ENCODE peak calls at places on chromosome 17, in eight cellular contexts. One of them, this sample, is unnamed.

GRCh38 chr17:48016112-48016511 is 21.5 kb downstream of the COPZ2 start:
- DNase-seq in naive thymus-derived CD8-positive, alpha-beta T cell: no peak
- DNase-seq in activated T-helper 9 cell treated with anti-CD3 and anti-CD28 coated beads, Interleukin-2, amount 50 U/mL, for 16 hours: no peak
- DNase-seq in heart right ventricle: no peak
- DNase-seq in GM10248: no peak
- DNase-seq in tibial artery: no peak
- DNase-seq in hippocampal formation: no peak
- DNase-seq in cardiac fibroblast: peak
- DNase-seq in this sample: no peak

GRCh38 chr17:3835410-3836229 is 10.4 kb downstream of the NCBP3 start:
- DNase-seq in naive thymus-derived CD8-positive, alpha-beta T cell: no peak
- DNase-seq in activated T-helper 9 cell treated with anti-CD3 and anti-CD28 coated beads, Interleukin-2, amount 50 U/mL, for 16 hours: no peak
- DNase-seq in heart right ventricle: no peak
- DNase-seq in GM10248: no peak
- DNase-seq in tibial artery: no peak
- DNase-seq in hippocampal formation: no peak
- DNase-seq in cardiac fibroblast: no peak
- DNase-seq in this sample: no peak

GRCh38 chr17:1455748-1456599 is at the start of gene CRK:
- DNase-seq in naive thymus-derived CD8-positive, alpha-beta T cell: peak
- DNase-seq in activated T-helper 9 cell treated with anti-CD3 and anti-CD28 coated beads, Interleukin-2, amount 50 U/mL, for 16 hours: peak
- DNase-seq in heart right ventricle: peak
- DNase-seq in GM10248: peak
- DNase-seq in tibial artery: peak
- DNase-seq in hippocampal formation: peak
- DNase-seq in cardiac fibroblast: peak
- DNase-seq in this sample: peak

GRCh38 chr17:29038511-29039300 is 4.2 kb upstream of the PIPOX start:
- DNase-seq in naive thymus-derived CD8-positive, alpha-beta T cell: no peak
- DNase-seq in activated T-helper 9 cell treated with anti-CD3 and anti-CD28 coated beads, Interleukin-2, amount 50 U/mL, for 16 hours: no peak
- DNase-seq in heart right ventricle: no peak
- DNase-seq in GM10248: no peak
- DNase-seq in tibial artery: no peak
- DNase-seq in hippocampal formation: no peak
- DNase-seq in cardiac fibroblast: no peak
- DNase-seq in this sample: peak

GRCh38 chr17:17739388-17740066 is 58.3 kb downstream of the RAI1 start:
- DNase-seq in naive thymus-derived CD8-positive, alpha-beta T cell: no peak
- DNase-seq in activated T-helper 9 cell treated with anti-CD3 and anti-CD28 coated beads, Interleukin-2, amount 50 U/mL, for 16 hours: no peak
- DNase-seq in heart right ventricle: no peak
- DNase-seq in GM10248: no peak
- DNase-seq in tibial artery: no peak
- DNase-seq in hippocampal formation: peak
- DNase-seq in cardiac fibroblast: peak
- DNase-seq in this sample: peak

GRCh38 chr17:61731330-61731729 is 132.0 kb downstream of the BRIP1 start:
- DNase-seq in naive thymus-derived CD8-positive, alpha-beta T cell: no peak
- DNase-seq in activated T-helper 9 cell treated with anti-CD3 and anti-CD28 coated beads, Interleukin-2, amount 50 U/mL, for 16 hours: no peak
- DNase-seq in heart right ventricle: no peak
- DNase-seq in GM10248: no peak
- DNase-seq in tibial artery: no peak
- DNase-seq in hippocampal formation: no peak
- DNase-seq in cardiac fibroblast: no peak
- DNase-seq in this sample: no peak

GRCh38 chr17:73841431-73842060 is 197.3 kb upstream of the SDK2 start:
- DNase-seq in naive thymus-derived CD8-positive, alpha-beta T cell: no peak
- DNase-seq in activated T-helper 9 cell treated with anti-CD3 and anti-CD28 coated beads, Interleukin-2, amount 50 U/mL, for 16 hours: no peak
- DNase-seq in heart right ventricle: no peak
- DNase-seq in GM10248: no peak
- DNase-seq in tibial artery: no peak
- DNase-seq in hippocampal formation: no peak
- DNase-seq in cardiac fibroblast: peak
- DNase-seq in this sample: peak

GRCh38 chr17:14158707-14159106 is 78.0 kb downstream of the CDRT15 start:
- DNase-seq in naive thymus-derived CD8-positive, alpha-beta T cell: no peak
- DNase-seq in activated T-helper 9 cell treated with anti-CD3 and anti-CD28 coated beads, Interleukin-2, amount 50 U/mL, for 16 hours: no peak
- DNase-seq in heart right ventricle: no peak
- DNase-seq in GM10248: no peak
- DNase-seq in tibial artery: no peak
- DNase-seq in hippocampal formation: no peak
- DNase-seq in cardiac fibroblast: no peak
- DNase-seq in this sample: no peak

GRCh38 chr17:68580236-68580903 is 20.8 kb downstream of the FAM20A start:
- DNase-seq in naive thymus-derived CD8-positive, alpha-beta T cell: no peak
- DNase-seq in activated T-helper 9 cell treated with anti-CD3 and anti-CD28 coated beads, Interleukin-2, amount 50 U/mL, for 16 hours: no peak
- DNase-seq in heart right ventricle: no peak
- DNase-seq in GM10248: no peak
- DNase-seq in tibial artery: no peak
- DNase-seq in hippocampal formation: no peak
- DNase-seq in cardiac fibroblast: peak
- DNase-seq in this sample: no peak

GRCh38 chr17:76635659-76636360 is 7.7 kb downstream of the ST6GALNAC1 start:
- DNase-seq in naive thymus-derived CD8-positive, alpha-beta T cell: no peak
- DNase-seq in activated T-helper 9 cell treated with anti-CD3 and anti-CD28 coated beads, Interleukin-2, amount 50 U/mL, for 16 hours: no peak
- DNase-seq in heart right ventricle: no peak
- DNase-seq in GM10248: no peak
- DNase-seq in tibial artery: no peak
- DNase-seq in hippocampal formation: no peak
- DNase-seq in cardiac fibroblast: peak
- DNase-seq in this sample: no peak

GRCh38 chr17:18102640-18103039 is 5.9 kb upstream of the MYO15A start:
- DNase-seq in naive thymus-derived CD8-positive, alpha-beta T cell: no peak
- DNase-seq in activated T-helper 9 cell treated with anti-CD3 and anti-CD28 coated beads, Interleukin-2, amount 50 U/mL, for 16 hours: no peak
- DNase-seq in heart right ventricle: no peak
- DNase-seq in GM10248: no peak
- DNase-seq in tibial artery: no peak
- DNase-seq in hippocampal formation: no peak
- DNase-seq in cardiac fibroblast: no peak
- DNase-seq in this sample: no peak

GRCh38 chr17:1484586-1485310 is 7.7 kb downstream of the MYO1C start:
- DNase-seq in naive thymus-derived CD8-positive, alpha-beta T cell: peak
- DNase-seq in activated T-helper 9 cell treated with anti-CD3 and anti-CD28 coated beads, Interleukin-2, amount 50 U/mL, for 16 hours: peak
- DNase-seq in heart right ventricle: peak
- DNase-seq in GM10248: peak
- DNase-seq in tibial artery: peak
- DNase-seq in hippocampal formation: no peak
- DNase-seq in cardiac fibroblast: peak
- DNase-seq in this sample: peak

GRCh38 chr17:4142107-4142900 is 526 bp downstream of the ZZEF1 start:
- DNase-seq in naive thymus-derived CD8-positive, alpha-beta T cell: peak
- DNase-seq in activated T-helper 9 cell treated with anti-CD3 and anti-CD28 coated beads, Interleukin-2, amount 50 U/mL, for 16 hours: peak
- DNase-seq in heart right ventricle: peak
- DNase-seq in GM10248: peak
- DNase-seq in tibial artery: peak
- DNase-seq in hippocampal formation: no peak
- DNase-seq in cardiac fibroblast: peak
- DNase-seq in this sample: no peak

GRCh38 chr17:40556884-40557414 is 8.3 kb downstream of the CCR7 start:
- DNase-seq in naive thymus-derived CD8-positive, alpha-beta T cell: no peak
- DNase-seq in activated T-helper 9 cell treated with anti-CD3 and anti-CD28 coated beads, Interleukin-2, amount 50 U/mL, for 16 hours: no peak
- DNase-seq in heart right ventricle: no peak
- DNase-seq in GM10248: no peak
- DNase-seq in tibial artery: peak
- DNase-seq in hippocampal formation: no peak
- DNase-seq in cardiac fibroblast: no peak
- DNase-seq in this sample: no peak

GRCh38 chr17:73532441-73532901 is 111.8 kb downstream of the SDK2 start:
- DNase-seq in naive thymus-derived CD8-positive, alpha-beta T cell: no peak
- DNase-seq in activated T-helper 9 cell treated with anti-CD3 and anti-CD28 coated beads, Interleukin-2, amount 50 U/mL, for 16 hours: no peak
- DNase-seq in heart right ventricle: no peak
- DNase-seq in GM10248: no peak
- DNase-seq in tibial artery: no peak
- DNase-seq in hippocampal formation: no peak
- DNase-seq in cardiac fibroblast: no peak
- DNase-seq in this sample: no peak

GRCh38 chr17:42421479-42422332 is 1.4 kb downstream of the CAVIN1 start:
- DNase-seq in naive thymus-derived CD8-positive, alpha-beta T cell: no peak
- DNase-seq in activated T-helper 9 cell treated with anti-CD3 and anti-CD28 coated beads, Interleukin-2, amount 50 U/mL, for 16 hours: no peak
- DNase-seq in heart right ventricle: peak
- DNase-seq in GM10248: no peak
- DNase-seq in tibial artery: peak
- DNase-seq in hippocampal formation: no peak
- DNase-seq in cardiac fibroblast: peak
- DNase-seq in this sample: no peak

GRCh38 chr17:60139438-60140285 is 10.1 kb upstream of the CA4 start:
- DNase-seq in naive thymus-derived CD8-positive, alpha-beta T cell: peak
- DNase-seq in activated T-helper 9 cell treated with anti-CD3 and anti-CD28 coated beads, Interleukin-2, amount 50 U/mL, for 16 hours: peak
- DNase-seq in heart right ventricle: peak
- DNase-seq in GM10248: peak
- DNase-seq in tibial artery: no peak
- DNase-seq in hippocampal formation: peak
- DNase-seq in cardiac fibroblast: peak
- DNase-seq in this sample: no peak

GRCh38 chr17:491086-492014 is 138.7 kb upstream of the RPH3AL start:
- DNase-seq in naive thymus-derived CD8-positive, alpha-beta T cell: peak
- DNase-seq in activated T-helper 9 cell treated with anti-CD3 and anti-CD28 coated beads, Interleukin-2, amount 50 U/mL, for 16 hours: no peak
- DNase-seq in heart right ventricle: peak
- DNase-seq in GM10248: peak
- DNase-seq in tibial artery: no peak
- DNase-seq in hippocampal formation: no peak
- DNase-seq in cardiac fibroblast: peak
- DNase-seq in this sample: no peak

GRCh38 chr17:171871-172270 is 9.6 kb downstream of the DOC2B start:
- DNase-seq in naive thymus-derived CD8-positive, alpha-beta T cell: no peak
- DNase-seq in activated T-helper 9 cell treated with anti-CD3 and anti-CD28 coated beads, Interleukin-2, amount 50 U/mL, for 16 hours: no peak
- DNase-seq in heart right ventricle: no peak
- DNase-seq in GM10248: no peak
- DNase-seq in tibial artery: no peak
- DNase-seq in hippocampal formation: no peak
- DNase-seq in cardiac fibroblast: no peak
- DNase-seq in this sample: no peak

GRCh38 chr17:14737984-14738651 is 437.2 kb downstream of the HS3ST3B1 start:
- DNase-seq in naive thymus-derived CD8-positive, alpha-beta T cell: no peak
- DNase-seq in activated T-helper 9 cell treated with anti-CD3 and anti-CD28 coated beads, Interleukin-2, amount 50 U/mL, for 16 hours: no peak
- DNase-seq in heart right ventricle: peak
- DNase-seq in GM10248: peak
- DNase-seq in tibial artery: peak
- DNase-seq in hippocampal formation: no peak
- DNase-seq in cardiac fibroblast: peak
- DNase-seq in this sample: no peak

GRCh38 chr17:74520790-74521480 is 10.3 kb downstream of the CD300LB start:
- DNase-seq in naive thymus-derived CD8-positive, alpha-beta T cell: no peak
- DNase-seq in activated T-helper 9 cell treated with anti-CD3 and anti-CD28 coated beads, Interleukin-2, amount 50 U/mL, for 16 hours: no peak
- DNase-seq in heart right ventricle: no peak
- DNase-seq in GM10248: no peak
- DNase-seq in tibial artery: peak
- DNase-seq in hippocampal formation: no peak
- DNase-seq in cardiac fibroblast: no peak
- DNase-seq in this sample: peak

GRCh38 chr17:72512649-72513556 is 392.1 kb downstream of the SOX9 start:
- DNase-seq in naive thymus-derived CD8-positive, alpha-beta T cell: no peak
- DNase-seq in activated T-helper 9 cell treated with anti-CD3 and anti-CD28 coated beads, Interleukin-2, amount 50 U/mL, for 16 hours: no peak
- DNase-seq in heart right ventricle: no peak
- DNase-seq in GM10248: no peak
- DNase-seq in tibial artery: no peak
- DNase-seq in hippocampal formation: no peak
- DNase-seq in cardiac fibroblast: no peak
- DNase-seq in this sample: no peak

GRCh38 chr17:76527430-76528111 is 9.9 kb downstream of the CYGB start:
- DNase-seq in naive thymus-derived CD8-positive, alpha-beta T cell: peak
- DNase-seq in activated T-helper 9 cell treated with anti-CD3 and anti-CD28 coated beads, Interleukin-2, amount 50 U/mL, for 16 hours: no peak
- DNase-seq in heart right ventricle: peak
- DNase-seq in GM10248: peak
- DNase-seq in tibial artery: no peak
- DNase-seq in hippocampal formation: no peak
- DNase-seq in cardiac fibroblast: peak
- DNase-seq in this sample: no peak

GRCh38 chr17:37710344-37710886 is 34.4 kb downstream of the HNF1B start:
- DNase-seq in naive thymus-derived CD8-positive, alpha-beta T cell: no peak
- DNase-seq in activated T-helper 9 cell treated with anti-CD3 and anti-CD28 coated beads, Interleukin-2, amount 50 U/mL, for 16 hours: no peak
- DNase-seq in heart right ventricle: no peak
- DNase-seq in GM10248: no peak
- DNase-seq in tibial artery: no peak
- DNase-seq in hippocampal formation: no peak
- DNase-seq in cardiac fibroblast: peak
- DNase-seq in this sample: no peak

GRCh38 chr17:973053-973452 is 6.5 kb downstream of the NXN start:
- DNase-seq in naive thymus-derived CD8-positive, alpha-beta T cell: no peak
- DNase-seq in activated T-helper 9 cell treated with anti-CD3 and anti-CD28 coated beads, Interleukin-2, amount 50 U/mL, for 16 hours: no peak
- DNase-seq in heart right ventricle: no peak
- DNase-seq in GM10248: no peak
- DNase-seq in tibial artery: no peak
- DNase-seq in hippocampal formation: no peak
- DNase-seq in cardiac fibroblast: no peak
- DNase-seq in this sample: no peak

GRCh38 chr17:6070895-6071511 is 824 bp downstream of the WSCD1 start:
- DNase-seq in naive thymus-derived CD8-positive, alpha-beta T cell: no peak
- DNase-seq in activated T-helper 9 cell treated with anti-CD3 and anti-CD28 coated beads, Interleukin-2, amount 50 U/mL, for 16 hours: no peak
- DNase-seq in heart right ventricle: no peak
- DNase-seq in GM10248: no peak
- DNase-seq in tibial artery: no peak
- DNase-seq in hippocampal formation: peak
- DNase-seq in cardiac fibroblast: no peak
- DNase-seq in this sample: peak

GRCh38 chr17:78665952-78666920 is 89.0 kb upstream of the DNAH17 start:
- DNase-seq in naive thymus-derived CD8-positive, alpha-beta T cell: peak
- DNase-seq in activated T-helper 9 cell treated with anti-CD3 and anti-CD28 coated beads, Interleukin-2, amount 50 U/mL, for 16 hours: no peak
- DNase-seq in heart right ventricle: no peak
- DNase-seq in GM10248: no peak
- DNase-seq in tibial artery: no peak
- DNase-seq in hippocampal formation: no peak
- DNase-seq in cardiac fibroblast: peak
- DNase-seq in this sample: peak

This sample was measured in pons.